ENCODE peak calls at places on chromosomes 1 and 21, in six cellular contexts. V, E, L, B, A and D are unnamed samples.

GRCh38 chr21:43608225-43608624 is 51.1 kb downstream of the HSF2BP start:
- DNase-seq in B (no peak), V (no peak), L (no peak), A (no peak), E (no peak), D (no peak)

GRCh38 chr1:192810253-192810880 is 1.5 kb downstream of the RGS2 start:
- DNase-seq in B (peak; percentile 32), A (no peak), L (no peak), V (no peak), E (no peak), D (no peak)

GRCh38 chr1:241713316-241713715 is 61.2 kb downstream of the WDR64 start:
- DNase-seq in L (no peak), A (no peak), E (no peak), B (no peak), V (no peak), D (no peak)

GRCh38 chr1:160408864-160409263 is 8.5 kb downstream of the VANGL2 start:
- DNase-seq in A (no peak), E (no peak), V (no peak), L (no peak), B (no peak), D (no peak)

GRCh38 chr21:35258521-35258920 is 209.4 kb upstream of the RUNX1 start:
- DNase-seq in V (no peak), E (no peak), B (no peak), A (no peak), L (no peak), D (no peak)

GRCh38 chr1:68210829-68211228 is 21.5 kb downstream of the WLS start:
- DNase-seq in V (no peak), E (no peak), L (no peak), A (no peak), B (no peak), D (no peak)

GRCh38 chr1:58162952-58163550 is 383.5 kb downstream of the OMA1 start:
- DNase-seq in B (peak; percentile 41), V (peak; percentile 45), L (peak; percentile 52), E (peak; percentile 5), A (no peak), D (no peak)

GRCh38 chr1:53951697-53952096 is 5.5 kb downstream of the LRRC42 start:
- DNase-seq in A (no peak), B (no peak), V (no peak), L (no peak), E (no peak), D (no peak)

GRCh38 chr1:176227579-176227978 is 20.5 kb upstream of the COP1 start:
- DNase-seq in A (no peak), E (no peak), V (no peak), L (no peak), B (no peak), D (no peak)

GRCh38 chr1:151802372-151802771 is 2.8 kb downstream of the LINGO4 start:
- DNase-seq in B (no peak), A (no peak), V (no peak), E (no peak), L (no peak), D (no peak)

GRCh38 chr1:59261537-59261936 is 35.4 kb upstream of the FGGY start:
- DNase-seq in B (peak; percentile 40), E (no peak), A (no peak), V (no peak), L (no peak), D (no peak)

GRCh38 chr1:24155011-24155782 is 12.3 kb upstream of the IL22RA1 start:
- DNase-seq in V (peak; percentile 85), A (no peak), B (no peak), E (peak; percentile 26), L (peak; percentile 36), D (no peak)

DNA sequence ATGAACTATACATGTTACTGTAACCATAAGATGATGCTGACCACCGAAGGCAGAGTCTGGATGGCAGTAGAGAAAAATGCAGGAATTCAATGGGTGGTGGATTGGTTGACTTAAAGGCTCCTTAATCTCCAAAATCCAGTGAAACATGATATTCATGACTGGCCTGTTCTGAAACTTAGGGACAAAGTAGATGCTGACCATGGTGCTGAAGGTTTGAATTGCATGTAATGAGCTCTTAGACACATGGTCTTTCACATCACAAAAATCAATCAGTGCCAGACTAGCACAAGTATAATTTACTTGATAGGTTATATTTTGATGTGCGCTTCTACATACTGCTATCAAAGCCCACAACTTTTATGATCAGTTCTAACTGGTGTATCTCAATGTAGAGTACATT is 30.8 kb upstream of the NTMT2 start:
- DNase-seq in B (no peak), E (no peak), V (no peak), A (no peak), L (peak; percentile 26), D (no peak)
- TF ChIP-seq CTCF in B (no peak), E (no peak), V (no peak), A (no peak), L (no peak), D (no peak)

GRCh38 chr1:204532832-204533231 is 16.6 kb downstream of the MDM4 start:
- DNase-seq in A (no peak), L (no peak), V (no peak), B (no peak), E (no peak), D (no peak)

GRCh38 chr1:204528241-204528640 is 12.0 kb downstream of the MDM4 start:
- DNase-seq in L (no peak), E (no peak), B (no peak), V (no peak), A (no peak), D (no peak)

GRCh38 chr1:204530932-204531331 is 14.7 kb downstream of the MDM4 start:
- DNase-seq in B (no peak), E (no peak), L (no peak), V (no peak), A (no peak), D (no peak)

GRCh38 chr1:204528677-204529076 is 12.5 kb downstream of the MDM4 start:
- DNase-seq in B (no peak), L (no peak), V (no peak), A (no peak), E (no peak), D (no peak)

GRCh38 chr1:204529371-204529895 is 13.2 kb downstream of the MDM4 start:
- DNase-seq in V (no peak), B (no peak), L (no peak), A (no peak), E (no peak), D (no peak)
- TF ChIP-seq CTCF in V (no peak), B (no peak), L (peak; percentile 33), A (no peak), E (no peak), D (no peak)

DNA sequence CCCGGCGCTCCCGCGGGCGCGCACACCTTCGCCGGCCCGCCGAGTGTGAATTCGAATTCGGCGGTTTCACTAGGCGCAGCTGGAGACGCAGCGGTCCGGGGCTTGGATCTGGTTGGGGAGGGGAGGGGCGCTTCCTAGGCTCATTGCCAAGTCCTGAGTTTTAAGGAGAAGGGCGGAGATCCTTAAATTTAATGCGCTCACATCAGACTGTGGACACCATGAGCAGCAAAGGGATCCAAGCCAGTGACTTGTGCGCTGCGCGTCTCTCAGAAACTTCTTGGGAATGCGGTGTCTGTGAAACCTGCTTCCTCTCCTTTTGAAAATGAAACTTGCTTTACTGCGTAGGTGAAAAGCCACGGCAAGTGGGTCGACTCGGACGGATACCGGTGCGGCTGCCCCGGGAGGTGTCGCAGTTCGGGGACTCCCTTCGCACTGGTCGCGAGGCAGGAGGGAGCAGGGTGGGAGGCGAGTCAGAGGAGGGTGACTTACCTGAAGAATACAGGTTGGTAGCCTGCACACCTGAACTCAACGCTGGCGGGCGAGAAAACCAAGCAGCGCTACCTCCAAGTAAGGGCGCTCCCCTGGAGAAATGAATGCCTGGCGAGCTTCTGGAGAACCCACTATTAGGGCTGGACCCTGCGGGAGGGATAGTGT is 887 bp downstream of the TENT5C start:
- DNase-seq in A (no peak), V (peak; percentile 46), E (no peak), B (no peak), L (peak; percentile 34), D (no peak)
- TF ChIP-seq CTCF in A (no peak), V (no peak), E (no peak), B (no peak), L (no peak), D (no peak)

GRCh38 chr1:6241887-6242740 is 1.9 kb upstream of the HES3 start:
- DNase-seq in E (no peak), A (no peak), L (no peak), V (no peak), B (no peak), D (no peak)

GRCh38 chr1:6239950-6240768 is 3.8 kb upstream of the HES3 start:
- DNase-seq in B (no peak), A (no peak), L (no peak), V (no peak), E (no peak), D (no peak)

GRCh38 chr1:6239213-6239752 is 3.5 kb upstream of the ICMT start:
- DNase-seq in V (no peak), E (no peak), L (no peak), B (no peak), A (no peak), D (no peak)

GRCh38 chr1:6243053-6243834 is 735 bp upstream of the HES3 start:
- DNase-seq in E (no peak), L (no peak), A (no peak), B (no peak), V (no peak), D (no peak)

GRCh38 chr1:6241107-6241886 is 2.7 kb upstream of the HES3 start:
- DNase-seq in A (no peak), L (no peak), V (no peak), B (no peak), E (no peak), D (no peak)
- TF ChIP-seq CTCF in A (no peak), L (no peak), V (no peak), B (no peak), E (no peak), D (no peak)

GRCh38 chr1:217090073-217090911 is 367.1 kb upstream of the ESRRG start:
- DNase-seq in A (no peak), L (no peak), E (no peak), V (no peak), B (no peak), D (no peak)

GRCh38 chr1:217089239-217090014 is 366.2 kb upstream of the ESRRG start:
- DNase-seq in V (peak; percentile 23), L (peak; percentile 2), A (no peak), E (peak; percentile 18), B (no peak), D (no peak)

GRCh38 chr1:217088521-217089221 is 365.4 kb upstream of the ESRRG start:
- DNase-seq in E (no peak), V (no peak), B (no peak), A (no peak), L (no peak), D (no peak)

GRCh38 chr1:217095050-217095622 is 371.9 kb upstream of the ESRRG start:
- DNase-seq in L (no peak), E (no peak), B (no peak), A (no peak), V (no peak), D (no peak)

GRCh38 chr1:217091601-217092000 is 368.4 kb upstream of the ESRRG start:
- DNase-seq in E (no peak), V (no peak), L (no peak), B (no peak), A (no peak), D (no peak)
- TF ChIP-seq CTCF in E (no peak), V (no peak), L (no peak), B (no peak), A (no peak), D (no peak)

DNA sequence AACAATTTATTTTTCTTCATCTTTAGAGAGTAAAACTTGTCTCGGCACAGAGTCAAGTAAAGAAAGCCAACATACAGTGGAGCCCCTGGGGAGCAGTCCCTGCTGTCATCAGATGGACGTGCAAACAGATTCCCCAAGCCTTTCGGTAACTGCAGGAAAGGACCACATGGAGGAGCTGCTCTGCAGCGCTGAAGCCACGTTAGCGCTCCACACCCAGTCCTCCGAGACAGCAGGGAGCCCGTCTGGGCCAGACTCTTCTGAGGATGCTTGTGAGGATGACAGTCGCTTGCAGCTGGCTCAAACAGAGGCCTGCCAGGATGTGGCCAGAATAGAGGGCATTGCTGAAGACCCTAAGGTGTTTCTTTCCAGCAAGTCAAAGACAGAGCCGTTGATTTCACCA is 77.1 kb upstream of the SCCPDH start:
- DNase-seq in L (peak; percentile 41), A (no peak), V (no peak), B (peak; percentile 31), E (no peak), D (no peak)
- TF ChIP-seq CTCF in L (peak; percentile 29), A (no peak), V (no peak), B (peak; percentile 38), E (no peak), D (no peak)